ENCODE peak calls at places on chromosome 4, in four cellular contexts. One of them, this sample, is unnamed.

GRCh38 chr4:52546449-52546848 is 112.7 kb downstream of the USP46 start:
- DNase-seq in uterus: no peak
- DNase-seq in Peyer's patch: no peak
- DNase-seq in heart left ventricle: no peak
- DNase-seq in this sample: no peak

GRCh38 chr4:60962286-60962685 is 237.8 kb upstream of the ADGRL3 start:
- DNase-seq in Peyer's patch: no peak
- DNase-seq in uterus: no peak
- DNase-seq in heart left ventricle: no peak
- DNase-seq in this sample: no peak

GRCh38 chr4:57136281-57136680 is 26.1 kb upstream of the IGFBP7 start:
- DNase-seq in heart left ventricle: no peak
- DNase-seq in Peyer's patch: no peak
- DNase-seq in uterus: no peak
- DNase-seq in this sample: no peak

GRCh38 chr4:101020956-101021355 is 326.4 kb downstream of the PPP3CA start:
- DNase-seq in heart left ventricle: no peak
- DNase-seq in uterus: no peak
- DNase-seq in Peyer's patch: no peak
- DNase-seq in this sample: no peak

GRCh38 chr4:37889849-37890500 is 909 bp upstream of the TBC1D1 start:
- DNase-seq in uterus: peak; percentile 72
- DNase-seq in heart left ventricle: peak; percentile 33
- DNase-seq in Peyer's patch: no peak
- DNase-seq in this sample: no peak

GRCh38 chr4:39233114-39233513 is 50.8 kb downstream of the WDR19 start:
- DNase-seq in Peyer's patch: no peak
- DNase-seq in heart left ventricle: no peak
- DNase-seq in uterus: no peak
- DNase-seq in this sample: no peak

GRCh38 chr4:153143527-153144348 is 60.5 kb upstream of the TRIM2 start:
- DNase-seq in heart left ventricle: no peak
- DNase-seq in uterus: no peak
- DNase-seq in Peyer's patch: no peak
- DNase-seq in this sample: no peak

GRCh38 chr4:156193800-156194199 is 240.1 kb upstream of the CTSO start:
- DNase-seq in uterus: peak; percentile 47
- DNase-seq in heart left ventricle: no peak
- DNase-seq in Peyer's patch: no peak
- DNase-seq in this sample: no peak

GRCh38 chr4:48315728-48316630 is 25.4 kb upstream of the SLAIN2 start:
- DNase-seq in uterus: no peak
- DNase-seq in heart left ventricle: no peak
- DNase-seq in Peyer's patch: no peak
- DNase-seq in this sample: no peak

GRCh38 chr4:161583549-161583948 is 580.3 kb downstream of the FSTL5 start:
- DNase-seq in uterus: no peak
- DNase-seq in Peyer's patch: no peak
- DNase-seq in heart left ventricle: no peak
- DNase-seq in this sample: no peak

GRCh38 chr4:173492315-173492714 is 37.7 kb downstream of the HAND2 start:
- DNase-seq in heart left ventricle: no peak
- DNase-seq in Peyer's patch: no peak
- DNase-seq in uterus: no peak
- DNase-seq in this sample: no peak

GRCh38 chr4:8537041-8537461 is 43.1 kb upstream of the GPR78 start:
- DNase-seq in Peyer's patch: peak; percentile 22
- DNase-seq in heart left ventricle: peak; percentile 35
- DNase-seq in uterus: peak; percentile 59
- DNase-seq in this sample: peak; percentile 17

DNA sequence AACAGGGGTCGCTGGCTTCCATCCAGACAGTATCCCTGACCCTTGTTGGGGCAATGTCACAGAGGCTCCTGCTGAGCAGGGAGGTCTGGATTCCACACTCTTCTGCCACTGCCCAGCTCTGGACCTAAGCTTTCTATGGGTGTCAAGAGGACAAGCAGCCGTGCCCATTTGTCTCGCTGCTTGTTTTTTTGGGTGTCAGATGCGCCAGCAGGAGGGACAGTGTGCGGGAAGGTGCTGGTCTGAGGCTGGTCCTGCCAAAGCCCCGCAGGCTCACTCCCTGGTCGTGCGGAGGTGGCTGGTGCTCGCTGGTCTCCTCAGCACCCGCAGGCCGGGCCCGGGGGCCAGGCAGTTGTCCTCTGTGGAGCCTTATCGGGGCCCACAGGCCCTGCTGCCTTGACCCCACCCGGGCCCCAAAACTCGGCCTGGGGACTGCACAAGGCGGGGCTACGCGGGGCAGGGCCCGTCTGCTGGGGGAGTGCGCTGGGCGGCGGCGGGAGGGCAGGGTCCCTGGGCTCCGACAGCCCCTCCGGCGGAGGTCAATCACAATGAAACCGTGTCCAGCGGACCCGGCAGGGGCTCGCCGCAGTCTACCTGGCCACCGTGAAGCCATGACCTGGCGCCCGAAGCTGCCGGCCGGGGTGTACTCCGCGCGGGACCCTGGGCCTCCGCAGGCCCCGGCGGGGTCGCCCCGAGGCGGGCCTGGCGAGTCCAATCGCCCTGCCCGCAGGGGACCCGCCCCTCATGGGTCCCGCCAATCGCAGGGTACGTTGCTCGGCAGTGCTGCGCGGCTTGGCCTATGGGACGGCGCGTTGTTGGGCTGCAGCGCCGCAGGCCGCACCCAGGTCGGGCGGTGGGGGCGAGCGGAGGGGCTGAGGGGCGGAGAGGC is at the start of gene ADD1:
- DNase-seq in heart left ventricle: peak; percentile 93
- DNase-seq in uterus: peak; percentile 98
- DNase-seq in Peyer's patch: peak; percentile 86
- DNase-seq in this sample: peak; percentile 93
- TF ChIP-seq CTCF in heart left ventricle: no peak
- TF ChIP-seq CTCF in uterus: no peak
- TF ChIP-seq CTCF in Peyer's patch: no peak
- TF ChIP-seq CTCF in this sample: no peak

DNA sequence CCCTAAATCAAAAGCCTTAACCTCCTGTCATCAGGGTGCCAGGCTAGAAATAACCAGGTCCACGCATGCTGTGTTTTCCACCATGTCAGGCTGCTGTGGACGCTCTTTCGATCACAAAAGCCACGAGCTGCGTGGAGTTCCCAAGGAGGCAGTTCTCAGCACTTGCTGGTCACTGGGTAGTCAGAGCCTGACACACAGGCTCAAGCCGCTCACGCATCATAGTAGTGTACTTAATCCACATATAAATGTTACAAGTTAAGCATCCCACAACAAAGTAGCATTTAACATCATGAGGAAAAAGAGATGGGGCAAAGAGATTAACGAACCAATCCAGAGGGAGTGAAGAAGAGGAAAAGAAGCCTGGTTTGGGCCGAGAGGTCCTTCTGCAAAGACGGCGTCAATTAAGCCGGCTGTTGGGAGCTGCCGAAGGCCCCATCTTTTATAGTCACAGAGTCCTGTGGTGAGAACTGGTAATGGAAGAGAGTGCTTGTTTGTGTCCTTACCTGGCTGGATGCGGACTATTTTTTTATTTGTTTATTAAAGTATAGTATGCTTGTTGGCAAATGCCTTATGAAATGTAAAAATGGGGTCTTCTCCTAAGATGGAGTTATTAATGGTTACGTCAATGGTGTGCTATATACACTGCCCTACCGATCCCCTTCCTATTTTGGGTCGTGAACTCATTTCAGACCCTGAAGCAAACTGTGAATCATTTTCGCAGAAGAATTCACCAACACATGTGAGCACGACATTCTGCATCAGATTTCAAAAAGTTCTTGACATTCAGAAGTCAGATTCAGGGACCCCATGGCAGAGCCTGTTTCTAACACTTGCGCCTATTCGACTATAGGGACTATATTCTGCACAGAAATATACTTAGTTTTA is 675 bp downstream of the PRIMPOL start:
- DNase-seq in heart left ventricle: no peak
- DNase-seq in uterus: no peak
- DNase-seq in Peyer's patch: no peak
- DNase-seq in this sample: no peak
- TF ChIP-seq POLR2A in heart left ventricle: no peak
- TF ChIP-seq POLR2A in uterus: no peak
- TF ChIP-seq POLR2A in Peyer's patch: no peak
- TF ChIP-seq POLR2A in this sample: no peak

DNA sequence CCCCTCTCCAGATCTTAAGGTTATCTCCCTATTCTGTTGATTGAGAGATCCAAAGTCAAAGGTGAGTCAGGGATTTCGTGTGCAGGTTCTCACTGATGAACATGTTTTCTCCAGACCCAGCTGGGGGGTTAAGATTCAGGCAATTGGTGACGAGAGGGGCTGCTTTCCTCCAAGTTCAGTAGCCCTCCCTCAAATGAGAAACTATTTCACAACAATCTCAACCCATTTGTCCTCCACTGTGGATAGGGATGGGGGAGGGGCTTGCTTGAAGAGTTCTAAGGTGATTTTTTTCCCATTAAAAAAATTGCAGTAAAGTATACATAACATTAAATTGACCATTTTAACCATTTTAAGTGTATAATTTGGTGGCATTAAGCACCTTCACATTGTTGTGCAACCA is 175.7 kb downstream of the SHROOM3 start:
- DNase-seq in Peyer's patch: no peak
- DNase-seq in uterus: no peak
- DNase-seq in heart left ventricle: no peak
- DNase-seq in this sample: no peak
- TF ChIP-seq CTCF in Peyer's patch: no peak
- TF ChIP-seq CTCF in uterus: no peak
- TF ChIP-seq CTCF in heart left ventricle: no peak
- TF ChIP-seq CTCF in this sample: no peak

GRCh38 chr4:121794505-121795192 is 6.5 kb upstream of the EXOSC9 start:
- DNase-seq in Peyer's patch: no peak
- DNase-seq in heart left ventricle: no peak
- DNase-seq in uterus: no peak
- DNase-seq in this sample: no peak
- TF ChIP-seq POLR2A in Peyer's patch: no peak
- TF ChIP-seq POLR2A in heart left ventricle: no peak
- TF ChIP-seq POLR2A in uterus: no peak
- TF ChIP-seq POLR2A in this sample: no peak

GRCh38 chr4:116599859-116600258 is 485.5 kb downstream of the TRAM1L1 start:
- DNase-seq in Peyer's patch: no peak
- DNase-seq in uterus: no peak
- DNase-seq in heart left ventricle: no peak
- DNase-seq in this sample: no peak
- TF ChIP-seq CTCF in Peyer's patch: no peak
- TF ChIP-seq CTCF in uterus: no peak
- TF ChIP-seq CTCF in heart left ventricle: no peak
- TF ChIP-seq CTCF in this sample: no peak

GRCh38 chr4:142565771-142566170 is 280.3 kb downstream of the INPP4B start:
- DNase-seq in Peyer's patch: no peak
- DNase-seq in uterus: no peak
- DNase-seq in heart left ventricle: no peak
- DNase-seq in this sample: no peak

GRCh38 chr4:142567199-142567598 is 278.9 kb downstream of the INPP4B start:
- DNase-seq in uterus: no peak
- DNase-seq in heart left ventricle: no peak
- DNase-seq in Peyer's patch: peak; percentile 33
- DNase-seq in this sample: no peak

GRCh38 chr4:142566780-142567179 is 279.3 kb downstream of the INPP4B start:
- DNase-seq in heart left ventricle: no peak
- DNase-seq in uterus: no peak
- DNase-seq in Peyer's patch: no peak
- DNase-seq in this sample: no peak

GRCh38 chr4:142566243-142566642 is 279.9 kb downstream of the INPP4B start:
- DNase-seq in heart left ventricle: no peak
- DNase-seq in Peyer's patch: no peak
- DNase-seq in uterus: no peak
- DNase-seq in this sample: no peak

DNA sequence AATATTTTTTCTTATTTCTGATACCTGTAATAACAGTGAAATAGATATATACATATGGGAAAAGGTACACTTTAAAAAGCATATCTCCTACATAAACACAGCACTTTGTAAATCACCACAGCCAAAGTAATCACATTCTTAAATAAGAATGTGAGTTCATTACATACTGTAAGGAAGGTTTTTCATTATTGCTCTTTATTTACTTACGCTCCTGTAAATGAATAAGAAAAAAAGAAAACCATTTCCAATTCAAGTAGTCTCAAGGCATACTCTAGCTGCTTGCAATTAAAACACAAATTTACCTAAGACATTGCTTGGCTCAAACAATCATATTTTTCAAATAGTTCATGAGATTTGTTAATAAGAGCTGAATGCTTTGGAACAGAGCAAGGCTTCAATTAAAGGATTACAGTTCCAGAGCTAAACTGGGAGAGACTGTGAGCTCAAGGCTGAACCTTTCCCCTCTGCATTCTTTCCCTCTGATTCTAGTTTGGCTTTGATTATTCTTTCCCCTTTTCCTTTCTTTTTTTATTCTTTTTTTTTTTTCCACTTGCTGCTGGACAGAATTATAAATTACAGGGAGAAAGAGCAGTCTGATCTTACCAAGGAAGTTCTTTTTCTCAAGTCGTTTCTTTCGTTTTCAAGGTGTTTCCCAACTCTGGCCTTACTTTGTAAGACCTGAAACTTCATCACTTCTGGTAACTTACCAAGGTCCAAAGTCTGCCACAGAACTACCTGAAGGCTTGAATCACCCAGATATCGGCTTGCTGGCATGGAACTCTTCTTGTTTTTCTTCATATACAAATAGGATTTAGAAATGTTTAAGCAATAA is 278.3 kb downstream of the INPP4B start:
- DNase-seq in heart left ventricle: no peak
- DNase-seq in Peyer's patch: no peak
- DNase-seq in uterus: no peak
- DNase-seq in this sample: no peak
- TF ChIP-seq POLR2A in heart left ventricle: no peak
- TF ChIP-seq POLR2A in Peyer's patch: no peak
- TF ChIP-seq POLR2A in uterus: no peak
- TF ChIP-seq POLR2A in this sample: no peak

This sample was measured in gastrocnemius medialis.